ENCODE peak calls at places on chromosome 4, in seven cellular contexts. T is heart right ventricle, R is fibroblast of lung, O is thoracic aorta, F is endodermal cell, V is transverse colon, W is stomach. H is an unnamed sample. For H3K4me1, the result is how much of the 10 kb centered on the place peaks cover.

GRCh38 chr4:176875026-176875425 is 82.3 kb upstream of the VEGFC start:
- DNase-seq in T (no peak), R (no peak), O (no peak), F (no peak), V (no peak), W (no peak), H (no peak)

GRCh38 chr4:168604496-168605373 is 107.9 kb downstream of the PALLD start:
- DNase-seq in T (no peak), R (peak), O (no peak), F (peak), V (no peak), W (no peak), H (no peak)

GRCh38 chr4:15197005-15197404 is 194.7 kb downstream of the CPEB2 start:
- DNase-seq in T (no peak), R (peak), O (no peak), F (peak), V (no peak), W (no peak), H (no peak)

GRCh38 chr4:129550281-129550785 is 454.4 kb downstream of the C4orf33 start:
- DNase-seq in T (no peak), R (no peak), O (no peak), F (no peak), V (no peak), W (no peak), H (no peak)

GRCh38 chr4:24515698-24516097 is 68.7 kb downstream of the DHX15 start:
- DNase-seq in T (no peak), R (no peak), O (no peak), F (peak), V (no peak), W (no peak), H (no peak)

GRCh38 chr4:141686146-141686775 is 49.9 kb downstream of the IL15 start:
- DNase-seq in T (no peak), R (peak), O (no peak), F (no peak), V (no peak), W (no peak), H (no peak)

GRCh38 chr4:186684889-186685309 is 38.8 kb downstream of the FAT1 start:
- DNase-seq in T (no peak), R (peak), O (no peak), F (peak), V (no peak), W (peak), H (no peak)

GRCh38 chr4:5191831-5192230 is 140.6 kb downstream of the STK32B start:
- DNase-seq in T (no peak), R (no peak), O (no peak), F (no peak), V (no peak), W (no peak), H (no peak)

GRCh38 chr4:117773067-117773946 is 261.0 kb upstream of the NDST3 start:
- DNase-seq in T (no peak), R (peak), O (no peak), F (no peak), V (peak), W (peak), H (no peak)

GRCh38 chr4:69753666-69754065 is 6.8 kb downstream of the SULT1B1 start:
- DNase-seq in T (no peak), R (peak), O (no peak), F (no peak), V (no peak), W (no peak), H (no peak)

GRCh38 chr4:138269175-138269574 is 27.0 kb upstream of the SLC7A11 start:
- DNase-seq in T (no peak), R (no peak), O (no peak), F (no peak), V (no peak), W (no peak), H (no peak)

GRCh38 chr4:128572778-128573241 is 236.7 kb upstream of the JADE1 start:
- DNase-seq in T (no peak), R (no peak), O (no peak), F (no peak), V (no peak), W (no peak), H (no peak)

GRCh38 chr4:101993002-101993840 is 202.7 kb downstream of the BANK1 start:
- DNase-seq in T (no peak), R (no peak), O (no peak), F (no peak), V (no peak), W (no peak), H (no peak)

GRCh38 chr4:112516401-112517066 is 554 bp upstream of the NEUROG2 start:
- DNase-seq in T (peak), R (no peak), O (no peak), F (peak), V (no peak), W (no peak), H (no peak)

GRCh38 chr4:83503974-83504373 is 19.1 kb upstream of the ABRAXAS1 start:
- DNase-seq in T (no peak), R (no peak), O (no peak), F (no peak), V (no peak), W (no peak), H (no peak)

GRCh38 chr4:119517361-119518229 is 111.0 kb downstream of the PDE5A start:
- DNase-seq in T (no peak), R (peak), O (no peak), F (no peak), V (no peak), W (no peak), H (no peak)

GRCh38 chr4:105305019-105305836 is 158.6 kb downstream of the TET2 start:
- DNase-seq in T (no peak), R (no peak), O (no peak), F (no peak), V (no peak), W (no peak), H (no peak)

GRCh38 chr4:162645381-162645780 is 481.6 kb upstream of the FSTL5 start:
- DNase-seq in T (no peak), R (peak), O (no peak), F (no peak), V (no peak), W (no peak), H (no peak)

GRCh38 chr4:30854566-30854965 is 134.4 kb downstream of the PCDH7 start:
- DNase-seq in T (no peak), R (peak), O (no peak), F (no peak), V (no peak), W (no peak), H (no peak)

GRCh38 chr4:163523791-163524365 is 29.4 kb downstream of the TMA16 start:
- DNase-seq in T (no peak), R (no peak), O (no peak), F (no peak), V (no peak), W (no peak), H (no peak)

GRCh38 chr4:876780-877179 is 50.9 kb upstream of the CPLX1 start:
- DNase-seq in T (no peak), R (no peak), O (no peak), F (peak), V (no peak), W (no peak), H (no peak)

GRCh38 chr4:7901274-7901845 is 38.3 kb downstream of the AFAP1 start:
- DNase-seq in T (no peak), R (peak), O (no peak), F (no peak), V (no peak), W (no peak), H (no peak)
- H3K4me1 ChIP-seq in T (under half), R (under half), O (under half), F (under half), V (under half), W (under half), H (under half)

GRCh38 chr4:37138789-37139188 is 105.8 kb upstream of the NWD2 start:
- DNase-seq in T (no peak), R (no peak), O (no peak), F (no peak), V (no peak), W (no peak), H (no peak)

GRCh38 chr4:37139987-37140386 is 104.6 kb upstream of the NWD2 start:
- DNase-seq in T (no peak), R (no peak), O (no peak), F (no peak), V (no peak), W (no peak), H (no peak)

GRCh38 chr4:37132351-37132989 is 112.1 kb upstream of the NWD2 start:
- DNase-seq in T (no peak), R (no peak), O (no peak), F (no peak), V (no peak), W (no peak), H (no peak)

GRCh38 chr4:37138019-37138653 is 106.4 kb upstream of the NWD2 start:
- DNase-seq in T (no peak), R (no peak), O (no peak), F (no peak), V (no peak), W (no peak), H (no peak)
- TF ChIP-seq CTCF in T (no peak), R (no peak), O (no peak), F (no peak), V (no peak), W (no peak), H (no peak)

DNA sequence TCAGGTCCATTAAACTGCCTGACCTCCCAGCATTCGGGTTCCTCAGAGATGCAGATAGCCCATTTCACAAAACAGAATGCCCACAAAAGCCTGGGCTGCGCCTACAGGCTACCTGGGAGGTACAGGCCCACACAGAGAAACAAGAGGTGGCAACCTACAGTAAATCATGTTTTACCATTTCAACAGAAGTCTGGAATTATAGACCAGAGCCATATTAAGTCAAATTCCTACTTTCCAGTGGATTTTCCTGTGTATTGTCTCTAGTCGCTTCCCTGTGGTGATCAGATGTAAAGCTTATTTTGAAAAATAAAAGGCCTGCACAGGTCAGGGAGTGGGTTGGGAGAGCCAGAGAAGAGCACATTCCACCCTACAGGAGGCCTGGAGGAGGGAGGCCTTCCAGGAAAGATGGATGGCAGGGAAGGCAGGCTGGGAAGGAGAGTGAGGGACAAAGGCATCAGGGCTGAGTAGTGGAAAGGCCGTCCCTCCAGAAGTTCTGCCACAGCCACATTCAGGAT is 19.1 kb upstream of the USO1 start:
- DNase-seq in T (no peak), R (no peak), O (no peak), F (peak), V (no peak), W (no peak), H (no peak)
- H3K27ac ChIP-seq in T (no peak), R (no peak), O (no peak), F (peak), V (no peak), W (no peak), H (no peak)

DNA sequence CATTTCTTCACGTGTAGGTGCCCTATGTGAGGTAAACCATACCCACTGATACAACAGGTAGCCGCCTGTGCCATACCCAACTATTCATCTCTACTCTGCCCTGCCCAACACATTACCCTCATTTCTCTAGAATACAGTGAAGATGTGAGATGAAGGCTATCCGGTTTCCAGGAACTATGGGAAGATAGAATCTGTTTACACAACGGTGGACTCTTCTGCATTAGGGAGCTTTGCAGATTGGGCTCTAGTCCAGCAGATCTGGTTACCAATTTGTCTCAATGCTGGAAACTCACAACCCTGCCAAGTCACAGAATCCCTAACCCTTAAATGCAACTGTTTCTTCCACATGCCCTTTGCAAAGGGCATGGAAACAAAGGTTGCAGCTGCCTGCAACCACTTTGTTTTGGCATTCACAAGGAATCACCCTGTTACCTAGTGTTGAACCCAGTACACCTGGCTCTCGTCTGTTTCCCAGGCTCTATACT is 6.4 kb upstream of the SLAIN2 start:
- DNase-seq in T (no peak), R (peak), O (no peak), F (no peak), V (no peak), W (no peak), H (no peak)
- H3K4me1 ChIP-seq in T (under half), R (under half), O (under half), F (under half), V (under half), W (under half), H (under half)

H was measured in thyroid gland.